ENCODE peak calls at places on chromosome 4, in four cellular contexts. T, C, L and W are unnamed samples.
A peak's percentile ranks its signal among the peaks of the same experiment; 100 is the strongest.

GRCh38 chr4:5923306-5923830 is 30.5 kb upstream of the CRMP1 start:
- DNase-seq in T (no peak), C (no peak), L (no peak), W (no peak)

GRCh38 chr4:110501826-110502225 is 25.9 kb downstream of the ENPEP start:
- DNase-seq in T (no peak), C (no peak), L (no peak), W (no peak)

GRCh38 chr4:177315767-177316490 is 6.3 kb downstream of the NEIL3 start:
- DNase-seq in T (no peak), C (no peak), L (no peak), W (no peak)

GRCh38 chr4:16794816-16795445 is 103.5 kb downstream of the LDB2 start:
- DNase-seq in T (peak; percentile 45), C (no peak), L (peak; percentile 30), W (peak; percentile 89)

GRCh38 chr4:126969781-126970180 is 663.0 kb upstream of the INTU start:
- DNase-seq in T (no peak), C (no peak), L (no peak), W (no peak)

GRCh38 chr4:184331155-184331995 is 113.7 kb upstream of the ENPP6 start:
- DNase-seq in T (no peak), C (no peak), L (no peak), W (no peak)

GRCh38 chr4:37666625-37667071 is 19.5 kb downstream of the RELL1 start:
- DNase-seq in T (no peak), C (no peak), L (no peak), W (no peak)

GRCh38 chr4:89306486-89307184 is 965 bp downstream of the GPRIN3 start:
- DNase-seq in T (no peak), C (no peak), L (no peak), W (no peak)

GRCh38 chr4:183229397-183229796 is 90.7 kb downstream of the CLDN22 start:
- DNase-seq in T (no peak), C (no peak), L (no peak), W (no peak)
- TF ChIP-seq NRF1 in T (no peak), C (no peak), L (no peak), W (no peak)

DNA sequence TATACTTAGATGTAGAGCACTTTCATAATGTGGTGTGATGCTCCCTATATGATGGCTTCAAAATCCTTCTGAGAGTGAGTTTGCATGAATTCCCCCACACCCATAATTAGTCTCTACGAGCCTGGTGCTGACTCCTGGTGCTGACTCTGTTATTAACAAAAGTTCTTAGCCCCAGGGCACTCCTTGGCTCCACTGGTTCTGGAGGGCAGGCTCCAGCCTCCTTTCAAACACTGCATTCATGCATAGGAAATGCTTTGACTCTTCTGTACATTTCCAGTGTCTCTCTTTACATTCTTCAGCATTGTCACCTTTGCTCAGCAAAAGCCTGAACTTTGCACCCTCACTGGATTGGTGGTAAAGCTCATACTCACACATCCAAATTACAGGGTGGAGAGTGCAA is 63.9 kb downstream of the LNX1 start:
- DNase-seq in T (no peak), C (no peak), L (no peak), W (no peak)
- TF ChIP-seq NRF1 in T (no peak), C (no peak), L (no peak), W (no peak)

GRCh38 chr4:26432419-26432818 is 57.9 kb downstream of the CCKAR start:
- DNase-seq in T (no peak), C (no peak), L (no peak), W (no peak)
- TF ChIP-seq NRF1 in T (no peak), C (no peak), L (no peak), W (no peak)

GRCh38 chr4:156581693-156582092 is 389.9 kb downstream of the PDGFC start:
- DNase-seq in T (no peak), C (no peak), L (no peak), W (no peak)
- TF ChIP-seq NRF1 in T (no peak), C (no peak), L (no peak), W (no peak)

DNA sequence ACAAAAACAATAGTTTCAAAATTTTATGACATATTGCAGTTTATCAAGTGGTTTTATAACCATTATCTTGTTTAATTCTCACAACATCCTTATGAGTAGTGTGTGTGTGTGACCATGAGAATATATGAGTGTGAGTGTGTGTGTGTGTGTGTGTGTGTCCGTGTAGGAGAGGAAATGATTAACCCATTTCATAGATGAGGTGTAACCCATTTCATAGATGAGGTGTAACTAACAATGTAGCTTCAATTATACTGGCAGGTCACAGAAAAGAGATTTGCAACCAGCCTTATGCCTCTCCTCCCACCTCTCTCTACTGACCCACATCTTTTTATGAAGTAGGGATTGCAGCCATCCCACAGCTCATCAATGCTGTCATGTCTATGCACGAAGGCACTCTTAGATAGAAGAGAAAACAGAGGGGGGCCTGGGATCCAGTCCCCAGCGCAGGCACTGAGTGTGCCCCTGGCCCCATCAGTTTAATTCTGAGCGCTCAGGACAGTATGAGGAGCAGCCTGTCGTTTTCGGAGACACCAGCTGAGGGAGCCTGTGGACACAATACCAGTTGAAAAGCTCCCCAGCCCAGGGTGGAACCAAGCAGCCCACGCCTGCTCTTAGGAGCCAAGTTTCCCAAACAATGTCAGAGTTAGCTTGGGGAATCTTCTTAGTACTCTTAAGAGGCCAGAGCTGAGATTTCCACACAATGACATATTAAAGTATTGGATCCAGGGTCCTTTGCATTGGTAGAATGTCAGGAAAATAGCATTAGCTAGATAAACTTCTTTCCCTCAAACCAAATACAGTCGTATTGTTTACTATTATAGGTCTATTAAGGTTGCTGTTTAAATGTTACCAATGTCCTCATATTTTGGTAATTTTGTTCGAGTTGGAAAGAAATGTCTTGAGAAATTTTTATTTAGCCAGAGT is 88.6 kb downstream of the PALLD start:
- DNase-seq in T (peak; percentile 60), C (no peak), L (peak; percentile 38), W (peak; percentile 78)
- TF ChIP-seq NRF1 in T (no peak), C (no peak), L (no peak), W (no peak)

GRCh38 chr4:25347473-25347872 is 29.6 kb upstream of the ANAPC4 start:
- DNase-seq in T (no peak), C (no peak), L (no peak), W (no peak)

GRCh38 chr4:25346913-25347312 is 30.1 kb upstream of the ANAPC4 start:
- DNase-seq in T (no peak), C (no peak), L (no peak), W (no peak)

GRCh38 chr4:25347971-25348370 is 29.1 kb upstream of the ANAPC4 start:
- DNase-seq in T (no peak), C (no peak), L (no peak), W (no peak)

GRCh38 chr4:25345880-25346279 is 31.2 kb upstream of the ANAPC4 start:
- DNase-seq in T (no peak), C (no peak), L (no peak), W (no peak)

GRCh38 chr4:25343671-25344070 is 31.1 kb downstream of the ZCCHC4 start:
- DNase-seq in T (no peak), C (no peak), L (no peak), W (no peak)
- TF ChIP-seq NRF1 in T (no peak), C (no peak), L (no peak), W (no peak)

DNA sequence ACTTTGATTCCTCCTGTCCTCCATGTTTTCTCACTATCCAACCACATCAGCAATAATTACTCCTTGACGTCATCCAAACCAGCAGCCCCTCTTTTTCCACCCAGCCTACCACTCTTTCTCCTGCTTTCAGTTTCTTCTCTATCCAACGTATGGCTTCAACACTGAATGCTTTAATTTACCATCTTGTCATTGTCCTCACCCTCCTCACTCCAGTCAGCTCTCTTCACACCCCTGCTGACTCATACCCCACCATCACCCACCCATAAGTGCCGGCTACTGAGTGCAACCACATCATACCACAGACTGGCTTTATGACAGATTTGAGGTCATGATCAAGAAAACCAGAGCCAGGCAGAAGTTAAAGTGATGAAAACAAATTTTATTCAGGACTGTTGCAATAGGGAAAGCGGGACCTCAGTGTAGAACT is 9.8 kb upstream of the ANXA5 start:
- DNase-seq in T (no peak), C (no peak), L (no peak), W (no peak)
- TF ChIP-seq NRF1 in T (no peak), C (no peak), L (no peak), W (no peak)

DNA sequence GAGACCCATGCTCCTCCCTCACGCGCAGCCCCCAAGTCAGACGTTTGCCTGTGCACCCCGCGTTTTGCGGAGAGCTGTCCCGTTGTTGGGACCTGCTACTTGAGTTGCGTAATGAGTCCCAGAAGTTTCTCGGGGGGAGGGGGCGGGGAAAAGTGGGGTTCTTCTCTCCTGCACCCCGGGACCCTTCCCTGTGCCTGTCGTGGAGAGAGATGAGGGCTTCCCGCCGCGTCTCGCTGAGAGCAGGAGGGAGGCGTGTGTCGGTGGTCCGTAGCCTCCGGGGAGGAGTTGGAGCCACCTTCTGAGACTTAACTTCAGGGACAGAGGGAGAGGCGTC is 655 bp downstream of the AFF1 start:
- DNase-seq in T (peak; percentile 42), C (no peak), L (no peak), W (no peak)
- TF ChIP-seq NRF1 in T (no peak), C (no peak), L (no peak), W (no peak)

GRCh38 chr4:31674313-31674947 is 954.3 kb downstream of the PCDH7 start:
- DNase-seq in T (peak; percentile 26), C (no peak), L (no peak), W (no peak)
- TF ChIP-seq NRF1 in T (no peak), C (no peak), L (no peak), W (no peak)

GRCh38 chr4:71566856-71567255 is 217.0 kb downstream of the GC start:
- DNase-seq in T (no peak), C (no peak), L (no peak), W (no peak)
- TF ChIP-seq NRF1 in T (no peak), C (no peak), L (no peak), W (no peak)